ENCODE peak calls at places on chromosomes 16 and 17, in nine cellular contexts. N is adrenal gland, C is kidney epithelial cell, H is AG10803, K is activated B cell treated with CpG ODN at 0.5 μM for 24 hours, U is body of pancreas, D is H9, Y is HFFc6, P is uterus. Q is an unnamed sample.

GRCh38 chr16:54048994-54049929 is 237.3 kb downstream of the IRX3 start:
- DNase-seq in N (no peak), C (no peak), H (no peak), K (no peak), U (no peak), D (peak), Y (no peak), P (no peak), Q (no peak)

GRCh38 chr17:1078831-1079561 is 82.1 kb downstream of the TIMM22 start:
- DNase-seq in N (peak), C (no peak), H (no peak), K (no peak), U (no peak), D (peak), Y (no peak), P (no peak), Q (no peak)

GRCh38 chr17:46262271-46262670 is 32.7 kb upstream of the LRRC37A start:
- DNase-seq in N (no peak), C (no peak), H (no peak), K (no peak), U (no peak), D (peak), Y (no peak), P (no peak), Q (no peak)

GRCh38 chr17:72342582-72343527 is 222.0 kb downstream of the SOX9 start:
- DNase-seq in N (no peak), C (peak), H (peak), K (no peak), U (no peak), D (no peak), Y (no peak), P (peak), Q (no peak)

GRCh38 chr16:11218324-11218962 is 37.6 kb downstream of the SOCS1 start:
- DNase-seq in N (no peak), C (no peak), H (peak), K (no peak), U (no peak), D (no peak), Y (no peak), P (no peak), Q (no peak)

GRCh38 chr16:64305663-64306062 is 816.2 kb downstream of the CDH11 start:
- DNase-seq in N (no peak), C (no peak), H (no peak), K (no peak), U (no peak), D (no peak), Y (no peak), P (no peak), Q (no peak)

GRCh38 chr17:18143044-18143936 is 34.7 kb downstream of the MYO15A start:
- DNase-seq in N (no peak), C (no peak), H (no peak), K (no peak), U (no peak), D (peak), Y (peak), P (no peak), Q (peak)

GRCh38 chr17:45430006-45430737 is 2.5 kb downstream of the ARHGAP27 start:
- DNase-seq in N (no peak), C (no peak), H (no peak), K (no peak), U (no peak), D (peak), Y (no peak), P (no peak), Q (no peak)

GRCh38 chr17:38613981-38614779 is 8.4 kb upstream of the SRCIN1 start:
- DNase-seq in N (no peak), C (no peak), H (no peak), K (no peak), U (peak), D (peak), Y (no peak), P (no peak), Q (no peak)

GRCh38 chr17:17691468-17692263 is 10.4 kb downstream of the RAI1 start:
- DNase-seq in N (no peak), C (no peak), H (peak), K (peak), U (no peak), D (no peak), Y (no peak), P (no peak), Q (peak)

GRCh38 chr16:82657786-82658185 is 31.0 kb downstream of the CDH13 start:
- DNase-seq in N (no peak), C (no peak), H (no peak), K (no peak), U (no peak), D (no peak), Y (no peak), P (no peak), Q (no peak)

GRCh38 chr17:4310349-4311060 is 46.7 kb upstream of the ANKFY1 start:
- DNase-seq in N (no peak), C (no peak), H (no peak), K (no peak), U (peak), D (no peak), Y (no peak), P (no peak), Q (no peak)

GRCh38 chr17:733743-734142 is 1.3 kb downstream of the TLCD3A start:
- DNase-seq in N (no peak), C (no peak), H (no peak), K (no peak), U (no peak), D (no peak), Y (no peak), P (no peak), Q (no peak)

GRCh38 chr17:46028374-46028773 is 29.3 kb downstream of the STH start:
- DNase-seq in N (no peak), C (no peak), H (no peak), K (no peak), U (peak), D (no peak), Y (no peak), P (no peak), Q (no peak)

GRCh38 chr16:14579266-14579665 is 50.8 kb downstream of the PARN start:
- DNase-seq in N (no peak), C (no peak), H (no peak), K (no peak), U (peak), D (no peak), Y (no peak), P (no peak), Q (no peak)

GRCh38 chr16:85138825-85139627 is 26.8 kb upstream of the CIBAR2 start:
- DNase-seq in N (no peak), C (no peak), H (no peak), K (no peak), U (peak), D (no peak), Y (no peak), P (no peak), Q (no peak)

GRCh38 chr17:57574040-57574513 is 171.0 kb downstream of the CCDC182 start:
- DNase-seq in N (no peak), C (no peak), H (peak), K (no peak), U (peak), D (no peak), Y (peak), P (peak), Q (no peak)

GRCh38 chr17:63774982-63775290 is 966 bp downstream of the DDX42 start:
- DNase-seq in N (no peak), C (no peak), H (peak), K (no peak), U (no peak), D (no peak), Y (no peak), P (no peak), Q (no peak)

GRCh38 chr16:53456625-53457024 is 22.4 kb downstream of the RBL2 start:
- DNase-seq in N (no peak), C (no peak), H (no peak), K (no peak), U (no peak), D (no peak), Y (no peak), P (no peak), Q (peak)

GRCh38 chr16:84198401-84198800 is 7.4 kb downstream of the ADAD2 start:
- DNase-seq in N (no peak), C (no peak), H (peak), K (no peak), U (no peak), D (no peak), Y (peak), P (no peak), Q (no peak)

GRCh38 chr17:60229189-60229802 is 79.5 kb downstream of the CA4 start:
- DNase-seq in N (no peak), C (no peak), H (peak), K (no peak), U (no peak), D (no peak), Y (peak), P (no peak), Q (no peak)

GRCh38 chr16:88874938-88875599 is 8.6 kb upstream of the PABPN1L start:
- DNase-seq in N (no peak), C (no peak), H (no peak), K (no peak), U (no peak), D (no peak), Y (no peak), P (no peak), Q (no peak)

GRCh38 chr16:86590501-86591144 is 12.3 kb downstream of the FOXL1 start:
- DNase-seq in N (no peak), C (peak), H (peak), K (no peak), U (no peak), D (no peak), Y (peak), P (no peak), Q (no peak)

GRCh38 chr17:9768381-9768934 is 22.9 kb downstream of the DHRS7C start:
- DNase-seq in N (no peak), C (no peak), H (peak), K (no peak), U (no peak), D (no peak), Y (peak), P (no peak), Q (no peak)
- TF ChIP-seq CTCF in N (no peak), C (peak), H (peak), K (no peak), U (peak), D (peak), Y (peak), P (peak), Q (peak)

DNA sequence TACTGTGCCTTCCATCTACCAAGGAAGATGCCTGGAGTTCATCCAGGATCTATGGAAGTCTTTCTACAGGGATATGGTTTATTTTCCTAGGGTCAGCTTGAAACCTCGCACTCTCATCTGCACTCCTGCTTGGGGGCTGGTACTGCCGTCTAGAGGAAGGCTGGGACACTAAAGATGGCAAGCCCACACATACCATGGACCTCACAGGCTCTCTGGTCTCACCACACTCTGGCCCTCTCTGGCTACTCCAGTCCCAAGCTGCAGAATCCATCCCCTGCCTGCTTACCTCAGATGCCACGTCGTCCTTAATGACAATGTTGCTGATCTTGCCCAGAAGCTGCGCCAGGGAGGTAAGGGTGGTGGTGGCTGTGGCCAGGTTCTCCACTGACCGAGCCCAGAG is 2.1 kb upstream of the UNC119 start:
- DNase-seq in N (no peak), C (no peak), H (no peak), K (no peak), U (no peak), D (no peak), Y (no peak), P (no peak), Q (no peak)
- TF ChIP-seq CTCF in N (no peak), C (peak), H (no peak), K (no peak), U (no peak), D (no peak), Y (peak), P (no peak), Q (no peak)

DNA sequence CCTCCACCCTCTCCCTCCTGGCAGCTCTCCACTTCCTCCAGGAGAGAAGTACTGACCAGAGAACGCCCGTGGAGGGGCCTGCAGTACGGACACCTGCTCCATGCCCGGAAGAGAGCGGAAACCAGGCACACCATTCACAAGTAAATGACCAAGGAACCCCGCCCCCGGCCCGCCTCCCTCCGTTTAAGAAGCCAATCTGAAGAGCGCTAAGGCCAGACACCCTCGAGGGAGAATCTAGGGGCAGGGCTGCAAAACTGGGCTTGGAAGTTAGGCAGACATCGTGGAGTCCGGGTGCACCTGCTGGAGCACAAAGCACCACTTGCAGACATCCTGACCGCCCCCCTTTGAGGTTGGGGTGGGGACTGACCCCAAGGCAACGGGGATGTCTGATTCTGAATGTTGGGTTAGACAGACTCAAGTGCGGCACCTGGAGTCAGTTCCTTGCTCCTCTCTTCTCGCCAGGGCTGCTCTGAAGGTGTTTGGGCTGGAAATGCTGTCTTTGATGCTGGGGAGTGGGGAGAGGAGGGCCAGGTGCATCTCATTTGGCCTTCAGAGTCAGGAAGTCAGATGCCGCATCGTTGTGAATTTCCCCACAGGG is 964 bp upstream of the FAAP100 start:
- DNase-seq in N (no peak), C (peak), H (peak), K (no peak), U (peak), D (peak), Y (peak), P (peak), Q (peak)
- TF ChIP-seq CTCF in N (no peak), C (peak), H (no peak), K (no peak), U (no peak), D (no peak), Y (peak), P (no peak), Q (no peak)

DNA sequence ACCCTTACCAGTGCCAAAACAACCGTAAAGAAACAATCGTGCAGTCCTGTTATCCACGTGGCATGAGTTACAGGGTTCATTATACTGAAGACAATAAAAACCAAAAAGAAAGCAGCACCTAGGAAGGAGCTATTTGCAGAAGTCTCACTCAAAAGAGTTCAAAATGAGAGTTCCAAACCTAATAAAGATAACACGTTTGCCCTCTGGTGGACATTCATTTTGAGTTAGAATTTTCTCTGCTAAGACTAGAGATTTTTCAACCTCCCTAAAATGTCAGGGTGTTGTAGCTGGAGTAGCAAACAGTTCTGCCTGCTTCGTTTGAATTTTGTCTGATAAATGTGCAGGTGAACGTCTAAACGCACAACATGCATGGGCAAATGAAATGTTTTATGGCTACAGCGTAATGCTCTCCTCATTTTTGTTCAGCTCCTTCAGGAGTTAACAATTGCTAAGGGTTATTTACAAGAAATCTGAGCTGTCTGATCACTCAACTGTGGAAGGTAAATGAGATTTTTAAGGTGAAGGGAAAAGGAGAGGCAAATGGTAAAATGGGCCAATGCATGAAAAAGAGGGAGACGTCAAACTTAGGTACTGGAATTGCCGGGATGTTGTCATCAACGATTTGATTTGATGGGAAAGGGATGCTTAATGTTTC is 1067.9 kb upstream of the EEF2KMT start:
- DNase-seq in N (no peak), C (no peak), H (no peak), K (no peak), U (no peak), D (no peak), Y (peak), P (no peak), Q (no peak)
- TF ChIP-seq CTCF in N (no peak), C (peak), H (no peak), K (no peak), U (no peak), D (peak), Y (peak), P (no peak), Q (no peak)

GRCh38 chr16:56876048-56876447 is 11.0 kb downstream of the SLC12A3 start:
- DNase-seq in N (no peak), C (no peak), H (no peak), K (no peak), U (no peak), D (no peak), Y (no peak), P (no peak), Q (no peak)

GRCh38 chr16:56871172-56871593 is 6.2 kb downstream of the SLC12A3 start:
- DNase-seq in N (peak), C (no peak), H (peak), K (peak), U (peak), D (no peak), Y (peak), P (no peak), Q (no peak)

GRCh38 chr16:56877783-56878182 is 12.8 kb downstream of the SLC12A3 start:
- DNase-seq in N (no peak), C (no peak), H (no peak), K (no peak), U (no peak), D (no peak), Y (no peak), P (no peak), Q (no peak)

GRCh38 chr16:56872863-56873391 is 7.9 kb downstream of the SLC12A3 start:
- DNase-seq in N (no peak), C (no peak), H (no peak), K (no peak), U (no peak), D (no peak), Y (no peak), P (no peak), Q (no peak)

DNA sequence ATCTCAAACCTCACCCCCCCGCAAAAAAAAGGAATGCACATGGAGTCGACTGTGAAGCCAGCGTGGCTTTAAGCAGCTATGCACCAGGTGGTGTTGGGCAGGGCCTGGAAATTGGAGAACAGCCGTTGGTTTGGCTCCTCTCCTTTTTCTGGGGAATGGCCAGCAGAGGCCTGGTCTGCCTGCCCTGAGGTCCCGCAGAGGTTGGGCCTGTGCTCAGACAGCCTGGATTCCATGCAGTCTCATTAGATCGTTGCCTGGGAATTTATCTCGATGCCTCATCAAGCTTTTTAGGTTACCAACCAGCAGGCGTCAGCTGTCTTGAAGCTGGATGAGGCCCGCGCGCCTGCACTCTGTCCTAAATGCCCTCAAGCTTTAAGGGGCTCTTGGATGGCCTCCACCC is 9.8 kb downstream of the SLC12A3 start:
- DNase-seq in N (no peak), C (no peak), H (peak), K (no peak), U (peak), D (no peak), Y (no peak), P (no peak), Q (no peak)
- TF ChIP-seq CTCF in N (no peak), C (no peak), H (no peak), K (no peak), U (no peak), D (no peak), Y (no peak), P (no peak), Q (no peak)